ENCODE peak calls at places on chromosome 4, in six cellular contexts. U is Karpas-422, F is keratinocyte, S is osteoblast, I is breast epithelium, R is psoas muscle. L is an unnamed sample.

GRCh38 chr4:129822708-129823504 is 727.0 kb downstream of the C4orf33 start:
- DNase-seq in U (no peak), F (no peak), S (no peak), I (no peak), R (peak; percentile 13), L (no peak)

GRCh38 chr4:123807866-123808265 is 411.3 kb downstream of the SPRY1 start:
- DNase-seq in U (no peak), F (no peak), S (no peak), I (no peak), R (no peak), L (no peak)

GRCh38 chr4:124262211-124263179 is 450.0 kb downstream of the ANKRD50 start:
- DNase-seq in U (peak; percentile 86), F (peak; percentile 55), S (peak; percentile 38), I (peak; percentile 53), R (peak; percentile 25), L (peak; percentile 64)

GRCh38 chr4:17398035-17398434 is 113.9 kb downstream of the QDPR start:
- DNase-seq in U (no peak), F (no peak), S (no peak), I (no peak), R (no peak), L (no peak)

GRCh38 chr4:52051213-52051614 is at the start of gene SPATA18:
- DNase-seq in U (peak; percentile 59), F (no peak), S (peak; percentile 89), I (peak; percentile 52), R (peak; percentile 41), L (no peak)

GRCh38 chr4:130092187-130093015 is 996.4 kb downstream of the C4orf33 start:
- DNase-seq in U (no peak), F (no peak), S (no peak), I (no peak), R (no peak), L (no peak)

GRCh38 chr4:108492816-108493595 is 127.4 kb upstream of the RPL34 start:
- DNase-seq in U (peak; percentile 52), F (no peak), S (no peak), I (no peak), R (no peak), L (peak; percentile 47)

GRCh38 chr4:163448541-163449203 is 24.9 kb downstream of the TKTL2 start:
- DNase-seq in U (no peak), F (peak; percentile 40), S (peak; percentile 31), I (no peak), R (no peak), L (no peak)

GRCh38 chr4:167903291-167903721 is 189.0 kb upstream of the ANXA10 start:
- DNase-seq in U (no peak), F (no peak), S (peak; percentile 15), I (no peak), R (no peak), L (no peak)

GRCh38 chr4:112523764-112524505 is 8.0 kb upstream of the NEUROG2 start:
- DNase-seq in U (peak; percentile 94), F (no peak), S (peak; percentile 88), I (no peak), R (peak; percentile 44), L (peak; percentile 64)

GRCh38 chr4:163245044-163245443 is 78.4 kb upstream of the NAF1 start:
- DNase-seq in U (no peak), F (no peak), S (no peak), I (no peak), R (no peak), L (no peak)

GRCh38 chr4:145406970-145407369 is 74.7 kb upstream of the SMAD1 start:
- DNase-seq in U (no peak), F (no peak), S (no peak), I (no peak), R (no peak), L (no peak)

GRCh38 chr4:30719363-30720020 is 677 bp upstream of the PCDH7 start:
- DNase-seq in U (no peak), F (no peak), S (peak; percentile 94), I (no peak), R (peak; percentile 13), L (no peak)

GRCh38 chr4:117783716-117784115 is 250.6 kb upstream of the NDST3 start:
- DNase-seq in U (no peak), F (no peak), S (no peak), I (no peak), R (no peak), L (no peak)

GRCh38 chr4:22556411-22556969 is 40.6 kb upstream of the ADGRA3 start:
- DNase-seq in U (no peak), F (no peak), S (no peak), I (no peak), R (no peak), L (no peak)

GRCh38 chr4:141174457-141174856 is 41.2 kb upstream of the RNF150 start:
- DNase-seq in U (no peak), F (no peak), S (no peak), I (no peak), R (no peak), L (no peak)

GRCh38 chr4:40247350-40247749 is 50.5 kb downstream of the RHOH start:
- DNase-seq in U (no peak), F (no peak), S (no peak), I (no peak), R (no peak), L (peak; percentile 91)

GRCh38 chr4:15162465-15163283 is 160.4 kb downstream of the CPEB2 start:
- DNase-seq in U (peak; percentile 60), F (no peak), S (no peak), I (no peak), R (no peak), L (no peak)

GRCh38 chr4:40409835-40410234 is 74.7 kb downstream of the CHRNA9 start:
- DNase-seq in U (no peak), F (no peak), S (no peak), I (no peak), R (no peak), L (no peak)

GRCh38 chr4:140637836-140638235 is 69.1 kb upstream of the UCP1 start:
- DNase-seq in U (peak; percentile 72), F (no peak), S (no peak), I (no peak), R (no peak), L (peak; percentile 52)

GRCh38 chr4:37837446-37837845 is 11.0 kb downstream of the PGM2 start:
- DNase-seq in U (no peak), F (no peak), S (peak; percentile 91), I (no peak), R (no peak), L (no peak)

GRCh38 chr4:54392459-54392858 is 163.4 kb downstream of the PDGFRA start:
- DNase-seq in U (no peak), F (no peak), S (no peak), I (no peak), R (no peak), L (no peak)

GRCh38 chr4:111028829-111029228 is 406.0 kb upstream of the PITX2 start:
- DNase-seq in U (no peak), F (no peak), S (no peak), I (no peak), R (no peak), L (no peak)

GRCh38 chr4:101367201-101367600 is 19.9 kb upstream of the PPP3CA start:
- DNase-seq in U (no peak), F (no peak), S (peak; percentile 83), I (no peak), R (no peak), L (no peak)

GRCh38 chr4:83214079-83214478 is 70.5 kb downstream of the COQ2 start:
- DNase-seq in U (no peak), F (no peak), S (no peak), I (no peak), R (no peak), L (no peak)
- H3K4me1 ChIP-seq in U (peaks cover 47% of the 10 kb centered on the region), F (peaks cover 16% of the 10 kb centered on the region), S (peaks cover 3% of the 10 kb centered on the region), I (no peaks in the 10 kb centered on the region), R (no peaks in the 10 kb centered on the region), L (peaks cover 68% of the 10 kb centered on the region)

GRCh38 chr4:148182230-148182928 is 259.8 kb downstream of the NR3C2 start:
- DNase-seq in U (no peak), F (no peak), S (no peak), I (no peak), R (no peak), L (no peak)

DNA sequence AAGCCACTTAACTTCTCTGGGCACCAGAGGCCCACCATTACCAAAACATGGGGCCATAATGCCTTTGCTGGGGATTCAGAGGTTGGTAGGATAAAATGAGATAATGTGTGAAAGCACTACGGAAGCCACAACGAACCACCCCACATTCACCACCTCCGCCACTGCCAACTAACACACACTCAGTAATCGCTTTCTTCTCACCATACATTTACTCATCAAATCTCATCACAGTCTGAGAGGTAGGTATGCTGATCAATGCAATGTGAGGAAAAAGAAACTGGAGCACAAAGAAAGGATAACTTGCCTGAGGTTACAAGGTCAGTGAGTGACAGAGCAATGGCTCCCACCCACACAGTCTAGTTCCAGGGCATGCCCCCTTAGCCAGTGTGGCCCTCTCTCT is 257.3 kb downstream of the NR3C2 start:
- DNase-seq in U (no peak), F (no peak), S (no peak), I (no peak), R (no peak), L (no peak)
- H3K36me3 ChIP-seq in U (no peaks in the 10 kb centered on the region), F (no peaks in the 10 kb centered on the region), S (no peaks in the 10 kb centered on the region), I (no peaks in the 10 kb centered on the region), R (no peaks in the 10 kb centered on the region), L (no peaks in the 10 kb centered on the region)

DNA sequence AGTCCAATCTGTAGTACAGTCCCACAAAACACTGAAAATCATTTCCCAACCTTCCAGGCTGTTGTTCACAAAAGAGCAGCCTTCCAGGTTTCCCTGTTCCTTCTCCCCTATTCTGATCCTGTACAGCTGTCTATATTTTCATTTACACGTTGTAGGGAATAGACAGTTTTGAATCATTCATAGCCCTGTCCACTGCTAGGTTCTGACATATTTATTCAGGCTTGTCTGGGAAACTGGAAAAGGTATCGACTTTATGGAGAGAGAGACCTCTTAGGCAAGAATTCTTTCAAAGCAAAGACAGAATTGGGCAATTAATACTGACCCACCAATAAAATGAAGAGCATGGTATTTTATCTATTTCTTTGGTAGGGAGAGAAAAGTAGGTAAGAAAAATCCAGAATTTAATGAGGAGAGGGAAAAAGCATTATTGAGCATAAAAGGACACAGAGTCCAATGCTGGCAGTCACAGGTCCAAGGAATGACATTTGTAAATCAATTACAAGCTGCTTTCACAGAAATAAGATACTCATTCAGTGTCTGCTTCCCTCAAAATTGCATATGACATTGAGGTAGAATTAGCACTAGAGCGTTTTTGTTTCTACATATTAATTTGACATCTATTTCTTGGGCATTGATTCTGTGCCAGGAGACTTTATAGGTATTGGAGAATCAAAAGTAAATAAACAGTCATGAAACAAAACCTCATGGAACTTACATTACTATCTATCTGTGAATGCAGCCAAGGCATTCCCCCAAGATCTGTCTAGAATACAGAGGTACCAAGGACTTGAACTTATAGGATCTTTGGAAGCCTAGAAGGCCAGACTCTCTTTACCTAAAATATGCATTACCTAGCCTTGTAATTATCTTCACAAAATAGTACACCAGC is 127.2 kb downstream of the CAMK2D start:
- DNase-seq in U (no peak), F (no peak), S (no peak), I (no peak), R (no peak), L (no peak)
- H3K4me1 ChIP-seq in U (peaks cover 88% of the 10 kb centered on the region), F (no peaks in the 10 kb centered on the region), S (peaks cover 44% of the 10 kb centered on the region), I (no peaks in the 10 kb centered on the region), R (peaks cover 53% of the 10 kb centered on the region), L (peaks cover 39% of the 10 kb centered on the region)

DNA sequence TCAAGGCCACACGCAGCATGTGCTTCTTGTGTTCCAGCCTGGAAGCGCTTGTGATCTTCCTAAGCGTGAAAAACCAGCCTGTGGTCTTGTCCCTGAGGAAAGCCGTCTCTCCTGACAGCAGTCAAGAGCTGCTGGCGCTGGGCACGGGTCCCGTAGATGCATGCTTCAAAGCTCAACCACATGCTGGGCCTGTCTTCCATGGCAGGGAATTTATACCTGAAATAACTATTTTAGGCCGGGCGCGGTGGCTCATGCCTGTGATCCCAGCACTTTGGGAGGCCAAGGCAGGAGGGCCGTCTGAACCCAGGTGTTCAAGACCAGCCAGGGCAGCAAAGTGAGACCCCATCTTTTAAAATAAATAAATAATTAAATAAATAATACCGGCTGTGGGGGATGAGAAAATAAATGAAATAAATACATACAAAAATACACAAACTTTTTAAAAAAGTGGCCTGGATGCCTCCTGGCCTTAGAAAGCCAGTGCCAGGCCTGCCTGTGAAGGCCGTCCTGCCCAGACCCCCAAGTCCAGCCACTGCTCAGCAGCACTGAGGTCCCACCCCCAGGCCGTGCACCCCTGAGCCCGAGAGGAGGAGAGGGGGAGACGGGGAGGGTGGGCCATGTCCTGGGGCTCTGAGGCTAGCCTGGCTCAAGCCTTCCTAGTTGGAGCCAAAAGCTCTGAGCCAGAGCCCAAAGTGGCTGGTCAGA is 10.4 kb downstream of the LRPAP1 start:
- DNase-seq in U (no peak), F (no peak), S (peak; percentile 87), I (no peak), R (no peak), L (no peak)
- H3K36me3 ChIP-seq in U (no peaks in the 10 kb centered on the region), F (peaks cover 40% of the 10 kb centered on the region), S (peaks cover 44% of the 10 kb centered on the region), I (peaks cover 28% of the 10 kb centered on the region), R (peaks cover 2% of the 10 kb centered on the region), L (peaks cover 81% of the 10 kb centered on the region)